ENCODE peak calls at places on chromosomes 16 and 17, in ten cellular contexts. M is cardiac muscle cell, Q is AG04449, P is heart right ventricle, R is kidney epithelial cell, E is fibroblast of pulmonary artery, B is brain microvascular endothelial cell, G is left ventricle myocardium inferior, L is upper lobe of right lung, Z is cardiac fibroblast. H is an unnamed sample.

GRCh38 chr17:35257080-35257701 is 14.3 kb downstream of the SLFN5 start:
- DNase-seq in M (no peak), Q (no peak), P (peak), R (no peak), E (peak), B (peak), G (no peak), L (no peak), Z (peak), H (peak)

GRCh38 chr16:77555101-77555500 is 120.3 kb upstream of the ADAMTS18 start:
- DNase-seq in M (no peak), Q (no peak), P (no peak), R (no peak), E (no peak), B (peak), G (no peak), L (no peak), Z (no peak), H (no peak)

GRCh38 chr16:72172105-72173034 is at the start of gene PMFBP1:
- DNase-seq in M (no peak), Q (peak), P (peak), R (peak), E (peak), B (peak), G (no peak), L (no peak), Z (peak), H (peak)

GRCh38 chr16:27455700-27456099 is 53.7 kb downstream of the IL21R start:
- DNase-seq in M (no peak), Q (no peak), P (no peak), R (no peak), E (peak), B (peak), G (no peak), L (no peak), Z (peak), H (no peak)

GRCh38 chr16:51326131-51326856 is 175.2 kb upstream of the SALL1 start:
- DNase-seq in M (no peak), Q (peak), P (no peak), R (peak), E (peak), B (peak), G (no peak), L (no peak), Z (peak), H (no peak)

GRCh38 chr17:63291243-63291642 is 154.9 kb downstream of the CYB561 start:
- DNase-seq in M (no peak), Q (no peak), P (no peak), R (no peak), E (no peak), B (no peak), G (no peak), L (no peak), Z (no peak), H (no peak)

GRCh38 chr17:78724544-78724943 is 57.5 kb downstream of the CYTH1 start:
- DNase-seq in M (no peak), Q (no peak), P (peak), R (no peak), E (no peak), B (no peak), G (no peak), L (no peak), Z (no peak), H (no peak)

GRCh38 chr17:17693253-17693954 is 12.1 kb downstream of the RAI1 start:
- DNase-seq in M (peak), Q (no peak), P (no peak), R (no peak), E (no peak), B (no peak), G (peak), L (peak), Z (no peak), H (peak)

GRCh38 chr17:50144845-50145531 is 5.5 kb downstream of the PPP1R9B start:
- DNase-seq in M (no peak), Q (no peak), P (no peak), R (no peak), E (no peak), B (no peak), G (no peak), L (no peak), Z (no peak), H (no peak)

GRCh38 chr16:85309656-85310587 is 197.7 kb upstream of the CIBAR2 start:
- DNase-seq in M (no peak), Q (no peak), P (no peak), R (no peak), E (no peak), B (no peak), G (peak), L (peak), Z (no peak), H (no peak)

GRCh38 chr17:74430706-74431567 is 951 bp upstream of the GPRC5C start:
- DNase-seq in M (peak), Q (no peak), P (peak), R (peak), E (peak), B (peak), G (peak), L (peak), Z (peak), H (peak)

GRCh38 chr17:39818282-39819000 is 45.7 kb downstream of the IKZF3 start:
- DNase-seq in M (no peak), Q (no peak), P (no peak), R (no peak), E (no peak), B (no peak), G (no peak), L (no peak), Z (no peak), H (no peak)

GRCh38 chr17:62017912-62018311 is 47.2 kb downstream of the MED13 start:
- DNase-seq in M (no peak), Q (no peak), P (no peak), R (no peak), E (peak), B (no peak), G (no peak), L (no peak), Z (peak), H (peak)

GRCh38 chr17:77140878-77141767 is at the start of gene SEC14L1:
- DNase-seq in M (peak), Q (no peak), P (no peak), R (no peak), E (peak), B (no peak), G (peak), L (peak), Z (peak), H (peak)

GRCh38 chr17:68697850-68698313 is 96.7 kb upstream of the FAM20A start:
- DNase-seq in M (no peak), Q (no peak), P (no peak), R (no peak), E (peak), B (peak), G (no peak), L (no peak), Z (peak), H (no peak)

GRCh38 chr17:82076018-82076784 is 10.6 kb upstream of the DUS1L start:
- DNase-seq in M (no peak), Q (no peak), P (no peak), R (no peak), E (no peak), B (no peak), G (no peak), L (no peak), Z (no peak), H (peak)

GRCh38 chr17:19613979-19614378 is 34.6 kb upstream of the ALDH3A2 start:
- DNase-seq in M (no peak), Q (no peak), P (no peak), R (no peak), E (no peak), B (no peak), G (no peak), L (no peak), Z (no peak), H (no peak)

GRCh38 chr17:55772086-55772485 is 21.2 kb downstream of the PCTP start:
- DNase-seq in M (no peak), Q (no peak), P (no peak), R (no peak), E (no peak), B (no peak), G (no peak), L (no peak), Z (no peak), H (no peak)

GRCh38 chr16:12028220-12028619 is 51.7 kb downstream of the SNX29 start:
- DNase-seq in M (no peak), Q (no peak), P (no peak), R (no peak), E (no peak), B (no peak), G (no peak), L (no peak), Z (no peak), H (no peak)

GRCh38 chr17:29135464-29135863 is 44.7 kb downstream of the MYO18A start:
- DNase-seq in M (no peak), Q (no peak), P (no peak), R (no peak), E (no peak), B (no peak), G (no peak), L (no peak), Z (no peak), H (no peak)

GRCh38 chr16:49749816-49750215 is 106.1 kb downstream of the ZNF423 start:
- DNase-seq in M (no peak), Q (no peak), P (no peak), R (no peak), E (no peak), B (no peak), G (no peak), L (no peak), Z (no peak), H (no peak)

GRCh38 chr17:68356520-68356919 is 65.2 kb downstream of the ARSG start:
- DNase-seq in M (no peak), Q (no peak), P (no peak), R (peak), E (no peak), B (peak), G (no peak), L (no peak), Z (no peak), H (no peak)

GRCh38 chr17:47209499-47209898 is 351 bp downstream of the MYL4 start:
- DNase-seq in M (no peak), Q (no peak), P (no peak), R (no peak), E (no peak), B (no peak), G (no peak), L (no peak), Z (no peak), H (no peak)

GRCh38 chr16:71526111-71526998 is at the start of gene CHST4:
- DNase-seq in M (peak), Q (no peak), P (no peak), R (peak), E (peak), B (peak), G (no peak), L (no peak), Z (peak), H (no peak)

GRCh38 chr16:2675714-2676113 is 6.6 kb upstream of the KCTD5 start:
- DNase-seq in M (no peak), Q (no peak), P (no peak), R (no peak), E (no peak), B (no peak), G (no peak), L (no peak), Z (peak), H (peak)

GRCh38 chr16:69693916-69694315 is 32.4 kb downstream of the NQO1 start:
- DNase-seq in M (no peak), Q (no peak), P (no peak), R (no peak), E (no peak), B (no peak), G (no peak), L (no peak), Z (no peak), H (no peak)

GRCh38 chr16:87350681-87351319 is 32.8 kb downstream of the FBXO31 start:
- DNase-seq in M (no peak), Q (no peak), P (no peak), R (no peak), E (peak), B (no peak), G (no peak), L (no peak), Z (peak), H (no peak)

GRCh38 chr17:5705876-5706420 is 121.6 kb upstream of the NLRP1 start:
- DNase-seq in M (no peak), Q (no peak), P (no peak), R (no peak), E (no peak), B (no peak), G (no peak), L (no peak), Z (no peak), H (no peak)

GRCh38 chr17:17514993-17515920 is 19.1 kb upstream of the RASD1 start:
- DNase-seq in M (no peak), Q (peak), P (no peak), R (peak), E (no peak), B (no peak), G (no peak), L (no peak), Z (no peak), H (no peak)

GRCh38 chr16:30395155-30395991 is at the start of gene ZNF48:
- DNase-seq in M (peak), Q (peak), P (peak), R (no peak), E (peak), B (peak), G (peak), L (peak), Z (peak), H (peak)

GRCh38 chr17:65627108-65627507 is 65.7 kb upstream of the AXIN2 start:
- DNase-seq in M (no peak), Q (no peak), P (no peak), R (no peak), E (no peak), B (no peak), G (no peak), L (no peak), Z (no peak), H (peak)

GRCh38 chr16:80936410-80936809 is 70.3 kb downstream of the CMC2 start:
- DNase-seq in M (no peak), Q (peak), P (no peak), R (no peak), E (peak), B (peak), G (no peak), L (no peak), Z (peak), H (no peak)

GRCh38 chr16:80938035-80938927 is 68.4 kb downstream of the CMC2 start:
- DNase-seq in M (no peak), Q (peak), P (peak), R (peak), E (peak), B (peak), G (no peak), L (no peak), Z (peak), H (peak)

GRCh38 chr16:80940069-80940856 is 66.4 kb downstream of the CMC2 start:
- DNase-seq in M (no peak), Q (no peak), P (no peak), R (no peak), E (no peak), B (no peak), G (no peak), L (no peak), Z (no peak), H (no peak)

GRCh38 chr16:80935691-80936090 is 71.0 kb downstream of the CMC2 start:
- DNase-seq in M (no peak), Q (no peak), P (no peak), R (no peak), E (no peak), B (no peak), G (no peak), L (no peak), Z (no peak), H (no peak)

DNA sequence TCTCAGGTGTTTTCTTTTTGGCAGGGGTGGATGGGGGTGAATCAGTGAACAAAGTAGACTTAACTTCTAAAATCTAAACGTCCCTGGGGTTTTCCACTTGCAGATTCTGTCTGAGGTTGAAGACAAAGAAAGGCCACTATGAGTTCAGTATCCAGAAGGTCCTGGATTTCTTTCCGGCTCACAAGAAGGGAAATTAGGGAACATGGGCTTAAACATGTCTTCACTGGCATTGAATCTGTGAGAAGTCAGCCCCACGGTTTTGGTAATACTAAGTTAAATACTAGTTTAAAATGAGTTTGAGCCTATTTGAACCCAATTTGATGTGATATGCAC is 67.8 kb downstream of the CMC2 start:
- DNase-seq in M (no peak), Q (no peak), P (no peak), R (no peak), E (no peak), B (no peak), G (no peak), L (no peak), Z (no peak), H (no peak)
- TF ChIP-seq CTCF in M (no peak), Q (no peak), P (no peak), R (no peak), E (no peak), B (no peak), G (no peak), L (no peak), Z (no peak), H (no peak)

DNA sequence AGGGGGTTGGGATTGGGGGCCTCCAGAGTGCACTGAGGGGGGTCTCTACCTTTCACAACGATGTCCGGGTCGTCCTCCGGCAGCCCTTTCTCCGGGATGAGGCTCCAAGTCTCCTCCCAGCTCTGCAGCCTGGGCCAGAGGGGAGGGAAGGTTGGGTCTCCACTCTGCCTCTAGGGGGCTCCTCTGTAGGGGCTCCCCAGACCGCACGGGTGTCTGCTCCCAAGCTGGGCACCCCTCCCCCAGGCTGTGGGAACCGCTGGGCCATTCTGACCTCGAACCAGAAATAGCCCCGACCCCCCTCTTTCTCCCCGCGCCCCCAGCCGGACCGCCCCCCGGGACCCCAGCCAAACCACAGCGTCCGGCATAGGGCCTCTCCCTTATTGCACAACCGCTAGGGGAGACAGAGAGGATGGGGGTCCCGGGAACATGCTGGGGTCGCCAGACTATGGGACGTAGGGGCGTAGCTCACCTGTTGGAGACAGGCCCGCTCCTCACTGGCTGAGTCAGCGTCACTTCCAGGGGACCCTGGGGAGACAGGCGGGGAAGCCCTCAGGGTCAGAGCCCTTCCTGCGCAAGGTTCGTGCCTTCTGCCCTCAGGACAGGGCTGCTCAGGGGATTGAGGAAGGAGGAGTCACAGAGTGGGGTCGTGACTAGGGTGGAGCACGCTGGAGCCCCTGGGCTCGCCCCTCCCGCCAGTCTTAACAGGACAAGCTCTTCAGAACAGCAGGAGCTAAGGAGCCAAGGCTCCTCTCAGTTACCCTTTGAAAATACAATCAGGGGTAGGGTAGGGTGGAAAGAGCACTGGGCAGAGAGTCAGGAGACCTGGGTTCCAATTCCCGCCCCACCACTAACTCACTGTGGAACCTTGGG is 2.7 kb downstream of the PLEKHH3 start:
- DNase-seq in M (peak), Q (no peak), P (peak), R (no peak), E (peak), B (no peak), G (peak), L (peak), Z (peak), H (no peak)
- H3K4me3 ChIP-seq in M (peak), Q (peak), P (peak), R (no peak), E (peak), B (peak), G (peak), L (peak), Z (peak), H (peak)

GRCh38 chr17:2174471-2175293 is 119.8 kb downstream of the HIC1 start:
- DNase-seq in M (peak), Q (peak), P (peak), R (no peak), E (peak), B (peak), G (peak), L (peak), Z (peak), H (no peak)
- TF ChIP-seq CTCF in M (no peak), Q (peak), P (no peak), R (no peak), E (peak), B (peak), G (no peak), L (peak), Z (peak), H (no peak)

DNA sequence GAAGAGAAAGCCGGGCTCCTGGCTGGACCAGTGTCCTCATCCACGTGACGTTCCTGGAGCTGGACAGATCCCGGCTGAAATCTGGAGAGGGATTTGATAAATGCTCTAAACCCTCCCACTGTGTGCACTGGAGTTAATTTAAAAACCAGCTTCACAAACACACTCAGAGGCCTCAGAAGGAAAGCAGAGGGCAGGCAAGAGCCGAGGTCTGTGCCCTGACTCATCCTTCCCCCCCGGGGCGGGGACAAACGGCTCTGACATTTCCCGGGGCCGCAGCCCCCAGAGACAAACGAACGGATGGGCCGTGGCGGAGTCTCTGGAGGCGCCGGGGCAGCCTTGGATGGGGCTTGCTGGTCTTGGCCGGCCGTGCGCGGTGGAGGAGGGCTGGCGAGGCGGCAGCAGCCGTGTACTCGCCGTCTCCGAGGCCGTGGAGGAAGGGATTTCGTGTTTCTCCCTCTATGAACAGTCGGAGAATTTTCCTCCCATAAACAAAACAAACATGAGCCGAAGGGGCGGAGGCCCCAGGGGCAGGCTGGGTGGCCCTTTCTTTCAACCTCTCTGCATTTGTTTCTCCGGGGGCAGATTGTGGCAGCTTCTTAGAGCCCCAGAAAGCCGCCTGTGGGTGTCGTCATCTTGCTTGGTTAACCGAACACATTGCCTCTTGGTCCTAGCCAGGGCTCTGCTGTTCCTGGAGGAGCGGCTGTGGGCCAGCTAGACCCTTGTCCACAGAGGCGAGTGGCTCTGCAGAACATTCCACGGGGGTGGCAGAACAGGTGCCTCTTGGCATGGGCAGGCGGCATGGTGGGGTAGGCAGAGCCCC is 94.3 kb downstream of the NTN1 start:
- DNase-seq in M (peak), Q (no peak), P (peak), R (peak), E (peak), B (peak), G (peak), L (peak), Z (peak), H (no peak)
- H3K4me3 ChIP-seq in M (no peak), Q (peak), P (peak), R (peak), E (peak), B (peak), G (peak), L (peak), Z (peak), H (no peak)

GRCh38 chr17:42754782-42755181 is 6.2 kb upstream of the RAMP2 start:
- DNase-seq in M (no peak), Q (no peak), P (peak), R (peak), E (peak), B (no peak), G (peak), L (no peak), Z (peak), H (peak)
- TF ChIP-seq CTCF in M (no peak), Q (no peak), P (no peak), R (no peak), E (no peak), B (no peak), G (no peak), L (no peak), Z (no peak), H (no peak)